ENCODE peak calls at places on chromosomes 13 and 19, in six cellular contexts. One of them, this sample, is unnamed.

GRCh38 chr19:2616741-2617392 is 85.6 kb downstream of the GNG7 start:
- DNase-seq in GM19239: no peak
- DNase-seq in LHCN-M2: no peak
- DNase-seq in OCI-M1: no peak
- DNase-seq in naive B cell: peak
- DNase-seq in cardiac muscle cell: no peak
- DNase-seq in this sample: peak

GRCh38 chr13:113928701-113929627 is 44.9 kb downstream of the C13orf46 start:
- DNase-seq in GM19239: no peak
- DNase-seq in LHCN-M2: peak
- DNase-seq in OCI-M1: no peak
- DNase-seq in naive B cell: no peak
- DNase-seq in cardiac muscle cell: no peak
- DNase-seq in this sample: no peak

GRCh38 chr13:85690368-85690767 is 108.9 kb downstream of the SLITRK6 start:
- DNase-seq in GM19239: no peak
- DNase-seq in LHCN-M2: no peak
- DNase-seq in OCI-M1: no peak
- DNase-seq in naive B cell: no peak
- DNase-seq in cardiac muscle cell: no peak
- DNase-seq in this sample: no peak

GRCh38 chr13:47190696-47191095 is 293.8 kb upstream of the HTR2A start:
- DNase-seq in GM19239: no peak
- DNase-seq in LHCN-M2: no peak
- DNase-seq in OCI-M1: peak
- DNase-seq in naive B cell: no peak
- DNase-seq in cardiac muscle cell: no peak
- DNase-seq in this sample: no peak

GRCh38 chr19:34306213-34306661 is 51.9 kb downstream of the GARRE1 start:
- DNase-seq in GM19239: no peak
- DNase-seq in LHCN-M2: no peak
- DNase-seq in OCI-M1: no peak
- DNase-seq in naive B cell: no peak
- DNase-seq in cardiac muscle cell: no peak
- DNase-seq in this sample: no peak

GRCh38 chr13:32267836-32268439 is 47.2 kb downstream of the ZAR1L start:
- DNase-seq in GM19239: peak
- DNase-seq in LHCN-M2: no peak
- DNase-seq in OCI-M1: peak
- DNase-seq in naive B cell: peak
- DNase-seq in cardiac muscle cell: no peak
- DNase-seq in this sample: peak

GRCh38 chr19:36605839-36606478 is 846 bp downstream of the ZNF382 start:
- DNase-seq in GM19239: no peak
- DNase-seq in LHCN-M2: peak
- DNase-seq in OCI-M1: peak
- DNase-seq in naive B cell: no peak
- DNase-seq in cardiac muscle cell: no peak
- DNase-seq in this sample: no peak

GRCh38 chr13:48253849-48254248 is 20.8 kb downstream of the ITM2B start:
- DNase-seq in GM19239: no peak
- DNase-seq in LHCN-M2: no peak
- DNase-seq in OCI-M1: no peak
- DNase-seq in naive B cell: no peak
- DNase-seq in cardiac muscle cell: no peak
- DNase-seq in this sample: no peak

GRCh38 chr13:114115191-114115671 is 17.2 kb downstream of the RASA3 start:
- DNase-seq in GM19239: no peak
- DNase-seq in LHCN-M2: peak
- DNase-seq in OCI-M1: peak
- DNase-seq in naive B cell: no peak
- DNase-seq in cardiac muscle cell: no peak
- DNase-seq in this sample: peak

GRCh38 chr19:6516659-6517291 is 14.1 kb upstream of the TNFSF9 start:
- DNase-seq in GM19239: no peak
- DNase-seq in LHCN-M2: peak
- DNase-seq in OCI-M1: peak
- DNase-seq in naive B cell: peak
- DNase-seq in cardiac muscle cell: peak
- DNase-seq in this sample: peak

GRCh38 chr19:5343848-5344247 is 3.2 kb upstream of the PTPRS start:
- DNase-seq in GM19239: no peak
- DNase-seq in LHCN-M2: peak
- DNase-seq in OCI-M1: no peak
- DNase-seq in naive B cell: no peak
- DNase-seq in cardiac muscle cell: no peak
- DNase-seq in this sample: no peak

GRCh38 chr19:3062165-3063105 is at the start of gene TLE5:
- DNase-seq in GM19239: peak
- DNase-seq in LHCN-M2: peak
- DNase-seq in OCI-M1: peak
- DNase-seq in naive B cell: peak
- DNase-seq in cardiac muscle cell: peak
- DNase-seq in this sample: peak

GRCh38 chr19:51572908-51573307 is 1.8 kb downstream of the ZNF175 start:
- DNase-seq in GM19239: no peak
- DNase-seq in LHCN-M2: peak
- DNase-seq in OCI-M1: no peak
- DNase-seq in naive B cell: no peak
- DNase-seq in cardiac muscle cell: no peak
- DNase-seq in this sample: no peak

GRCh38 chr19:3304871-3305423 is 61.4 kb upstream of the NFIC start:
- DNase-seq in GM19239: peak
- DNase-seq in LHCN-M2: peak
- DNase-seq in OCI-M1: peak
- DNase-seq in naive B cell: peak
- DNase-seq in cardiac muscle cell: peak
- DNase-seq in this sample: peak

GRCh38 chr13:109840893-109841287 is 54.5 kb upstream of the IRS2 start:
- DNase-seq in GM19239: no peak
- DNase-seq in LHCN-M2: no peak
- DNase-seq in OCI-M1: no peak
- DNase-seq in naive B cell: no peak
- DNase-seq in cardiac muscle cell: no peak
- DNase-seq in this sample: no peak

GRCh38 chr19:1156830-1157615 is 17.0 kb downstream of the SBNO2 start:
- DNase-seq in GM19239: no peak
- DNase-seq in LHCN-M2: no peak
- DNase-seq in OCI-M1: no peak
- DNase-seq in naive B cell: no peak
- DNase-seq in cardiac muscle cell: no peak
- DNase-seq in this sample: no peak

GRCh38 chr19:40279120-40279551 is 6.0 kb downstream of the AKT2 start:
- DNase-seq in GM19239: no peak
- DNase-seq in LHCN-M2: no peak
- DNase-seq in OCI-M1: no peak
- DNase-seq in naive B cell: no peak
- DNase-seq in cardiac muscle cell: peak
- DNase-seq in this sample: no peak

GRCh38 chr19:44260343-44260681 is 626 bp downstream of the ZNF233 start:
- DNase-seq in GM19239: no peak
- DNase-seq in LHCN-M2: no peak
- DNase-seq in OCI-M1: no peak
- DNase-seq in naive B cell: no peak
- DNase-seq in cardiac muscle cell: peak
- DNase-seq in this sample: no peak

GRCh38 chr13:28526876-28527275 is 31.9 kb upstream of the FLT1 start:
- DNase-seq in GM19239: no peak
- DNase-seq in LHCN-M2: no peak
- DNase-seq in OCI-M1: no peak
- DNase-seq in naive B cell: no peak
- DNase-seq in cardiac muscle cell: no peak
- DNase-seq in this sample: no peak

GRCh38 chr19:49570997-49571676 is 9.2 kb downstream of the NOSIP start:
- DNase-seq in GM19239: no peak
- DNase-seq in LHCN-M2: no peak
- DNase-seq in OCI-M1: peak
- DNase-seq in naive B cell: no peak
- DNase-seq in cardiac muscle cell: peak
- DNase-seq in this sample: peak

GRCh38 chr19:46015080-46015960 is 7.5 kb downstream of the PGLYRP1 start:
- DNase-seq in GM19239: peak
- DNase-seq in LHCN-M2: no peak
- DNase-seq in OCI-M1: no peak
- DNase-seq in naive B cell: peak
- DNase-seq in cardiac muscle cell: peak
- DNase-seq in this sample: peak

GRCh38 chr13:103168901-103169508 is 102.8 kb upstream of the SLC10A2 start:
- DNase-seq in GM19239: no peak
- DNase-seq in LHCN-M2: no peak
- DNase-seq in OCI-M1: no peak
- DNase-seq in naive B cell: no peak
- DNase-seq in cardiac muscle cell: no peak
- DNase-seq in this sample: no peak

GRCh38 chr19:3034845-3035541 is 5.9 kb upstream of the TLE2 start:
- DNase-seq in GM19239: no peak
- DNase-seq in LHCN-M2: peak
- DNase-seq in OCI-M1: peak
- DNase-seq in naive B cell: no peak
- DNase-seq in cardiac muscle cell: peak
- DNase-seq in this sample: peak

GRCh38 chr19:33434886-33435705 is 61.6 kb downstream of the CEBPG start:
- DNase-seq in GM19239: no peak
- DNase-seq in LHCN-M2: no peak
- DNase-seq in OCI-M1: no peak
- DNase-seq in naive B cell: no peak
- DNase-seq in cardiac muscle cell: no peak
- DNase-seq in this sample: no peak

GRCh38 chr19:42634409-42635232 is 39.9 kb upstream of the CEACAM8 start:
- DNase-seq in GM19239: peak
- DNase-seq in LHCN-M2: peak
- DNase-seq in OCI-M1: peak
- DNase-seq in naive B cell: no peak
- DNase-seq in cardiac muscle cell: no peak
- DNase-seq in this sample: peak

GRCh38 chr19:46756544-46756888 is 10.3 kb upstream of the STRN4 start:
- DNase-seq in GM19239: no peak
- DNase-seq in LHCN-M2: no peak
- DNase-seq in OCI-M1: no peak
- DNase-seq in naive B cell: no peak
- DNase-seq in cardiac muscle cell: no peak
- DNase-seq in this sample: no peak

GRCh38 chr19:23787106-23787505 is 28.4 kb upstream of the ZNF681 start:
- DNase-seq in GM19239: no peak
- DNase-seq in LHCN-M2: peak
- DNase-seq in OCI-M1: no peak
- DNase-seq in naive B cell: no peak
- DNase-seq in cardiac muscle cell: no peak
- DNase-seq in this sample: no peak

GRCh38 chr13:98585398-98585754 is 8.5 kb upstream of the STK24 start:
- DNase-seq in GM19239: no peak
- DNase-seq in LHCN-M2: no peak
- DNase-seq in OCI-M1: no peak
- DNase-seq in naive B cell: no peak
- DNase-seq in cardiac muscle cell: no peak
- DNase-seq in this sample: no peak

GRCh38 chr13:31518666-31519065 is 220.7 kb upstream of the RXFP2 start:
- DNase-seq in GM19239: no peak
- DNase-seq in LHCN-M2: no peak
- DNase-seq in OCI-M1: no peak
- DNase-seq in naive B cell: no peak
- DNase-seq in cardiac muscle cell: no peak
- DNase-seq in this sample: no peak

GRCh38 chr13:73741111-73741510 is 393.1 kb downstream of the KLF12 start:
- DNase-seq in GM19239: no peak
- DNase-seq in LHCN-M2: no peak
- DNase-seq in OCI-M1: no peak
- DNase-seq in naive B cell: no peak
- DNase-seq in cardiac muscle cell: no peak
- DNase-seq in this sample: peak

GRCh38 chr13:74629985-74630384 is 495.8 kb upstream of the KLF12 start:
- DNase-seq in GM19239: no peak
- DNase-seq in LHCN-M2: no peak
- DNase-seq in OCI-M1: no peak
- DNase-seq in naive B cell: no peak
- DNase-seq in cardiac muscle cell: no peak
- DNase-seq in this sample: no peak

GRCh38 chr13:113633485-113633873 is 24.5 kb downstream of the ATP4B start:
- DNase-seq in GM19239: no peak
- DNase-seq in LHCN-M2: no peak
- DNase-seq in OCI-M1: no peak
- DNase-seq in naive B cell: no peak
- DNase-seq in cardiac muscle cell: no peak
- DNase-seq in this sample: no peak